ENCODE peak calls at places on chromosomes 2 and 18, in five cellular contexts. One of them, this sample, is unnamed.

GRCh38 chr18:14900435-14900834 is 152.5 kb downstream of the ANKRD30B start:
- DNase-seq in stimulated activated CD8-positive, alpha-beta memory T cell treated with anti-CD3 and anti-CD28 coated beads, Interleukin-15, amount 100 ng/mL, for 24 hours: no peak
- DNase-seq in SJSA1: no peak
- DNase-seq in EL: no peak
- DNase-seq in activated CD4-positive, alpha-beta T cell treated with anti-CD3 and anti-CD28 coated beads, Interleukin-2, amount 10 ng/mL, durations not matched to agents 7 days and 5 days: no peak
- DNase-seq in this sample: no peak

GRCh38 chr2:133884739-133885381 is 316.6 kb upstream of the NCKAP5 start:
- DNase-seq in SJSA1: no peak
- DNase-seq in EL: peak; percentile 12
- DNase-seq in stimulated activated CD8-positive, alpha-beta memory T cell treated with anti-CD3 and anti-CD28 coated beads, Interleukin-15, amount 100 ng/mL, for 24 hours: no peak
- DNase-seq in activated CD4-positive, alpha-beta T cell treated with anti-CD3 and anti-CD28 coated beads, Interleukin-2, amount 10 ng/mL, durations not matched to agents 7 days and 5 days: no peak
- DNase-seq in this sample: no peak

GRCh38 chr2:86633094-86633740 is 9.6 kb upstream of the RNF103 start:
- DNase-seq in stimulated activated CD8-positive, alpha-beta memory T cell treated with anti-CD3 and anti-CD28 coated beads, Interleukin-15, amount 100 ng/mL, for 24 hours: no peak
- DNase-seq in activated CD4-positive, alpha-beta T cell treated with anti-CD3 and anti-CD28 coated beads, Interleukin-2, amount 10 ng/mL, durations not matched to agents 7 days and 5 days: no peak
- DNase-seq in EL: no peak
- DNase-seq in SJSA1: no peak
- DNase-seq in this sample: no peak

GRCh38 chr2:231410293-231411004 is 14.9 kb downstream of the B3GNT7 start:
- DNase-seq in SJSA1: no peak
- DNase-seq in EL: no peak
- DNase-seq in activated CD4-positive, alpha-beta T cell treated with anti-CD3 and anti-CD28 coated beads, Interleukin-2, amount 10 ng/mL, durations not matched to agents 7 days and 5 days: no peak
- DNase-seq in stimulated activated CD8-positive, alpha-beta memory T cell treated with anti-CD3 and anti-CD28 coated beads, Interleukin-15, amount 100 ng/mL, for 24 hours: no peak
- DNase-seq in this sample: no peak

GRCh38 chr2:12287220-12287751 is 429.4 kb upstream of the TRIB2 start:
- DNase-seq in SJSA1: no peak
- DNase-seq in activated CD4-positive, alpha-beta T cell treated with anti-CD3 and anti-CD28 coated beads, Interleukin-2, amount 10 ng/mL, durations not matched to agents 7 days and 5 days: no peak
- DNase-seq in EL: peak; percentile 44
- DNase-seq in stimulated activated CD8-positive, alpha-beta memory T cell treated with anti-CD3 and anti-CD28 coated beads, Interleukin-15, amount 100 ng/mL, for 24 hours: no peak
- DNase-seq in this sample: peak; percentile 31

GRCh38 chr2:183807870-183808269 is 683.6 kb downstream of the NUP35 start:
- DNase-seq in activated CD4-positive, alpha-beta T cell treated with anti-CD3 and anti-CD28 coated beads, Interleukin-2, amount 10 ng/mL, durations not matched to agents 7 days and 5 days: no peak
- DNase-seq in stimulated activated CD8-positive, alpha-beta memory T cell treated with anti-CD3 and anti-CD28 coated beads, Interleukin-15, amount 100 ng/mL, for 24 hours: no peak
- DNase-seq in EL: no peak
- DNase-seq in SJSA1: no peak
- DNase-seq in this sample: no peak

GRCh38 chr18:36814994-36815393 is 13.8 kb downstream of the TPGS2 start:
- DNase-seq in stimulated activated CD8-positive, alpha-beta memory T cell treated with anti-CD3 and anti-CD28 coated beads, Interleukin-15, amount 100 ng/mL, for 24 hours: no peak
- DNase-seq in EL: no peak
- DNase-seq in activated CD4-positive, alpha-beta T cell treated with anti-CD3 and anti-CD28 coated beads, Interleukin-2, amount 10 ng/mL, durations not matched to agents 7 days and 5 days: no peak
- DNase-seq in SJSA1: no peak
- DNase-seq in this sample: no peak

GRCh38 chr2:383888-384287 is 96.0 kb upstream of the ALKAL2 start:
- DNase-seq in EL: no peak
- DNase-seq in activated CD4-positive, alpha-beta T cell treated with anti-CD3 and anti-CD28 coated beads, Interleukin-2, amount 10 ng/mL, durations not matched to agents 7 days and 5 days: no peak
- DNase-seq in stimulated activated CD8-positive, alpha-beta memory T cell treated with anti-CD3 and anti-CD28 coated beads, Interleukin-15, amount 100 ng/mL, for 24 hours: no peak
- DNase-seq in SJSA1: no peak
- DNase-seq in this sample: no peak

GRCh38 chr2:169073972-169074751 is 4.8 kb downstream of the DHRS9 start:
- DNase-seq in activated CD4-positive, alpha-beta T cell treated with anti-CD3 and anti-CD28 coated beads, Interleukin-2, amount 10 ng/mL, durations not matched to agents 7 days and 5 days: no peak
- DNase-seq in SJSA1: no peak
- DNase-seq in stimulated activated CD8-positive, alpha-beta memory T cell treated with anti-CD3 and anti-CD28 coated beads, Interleukin-15, amount 100 ng/mL, for 24 hours: no peak
- DNase-seq in EL: no peak
- DNase-seq in this sample: no peak

GRCh38 chr2:72562451-72563153 is 263.2 kb downstream of the EXOC6B start:
- DNase-seq in EL: peak; percentile 47
- DNase-seq in activated CD4-positive, alpha-beta T cell treated with anti-CD3 and anti-CD28 coated beads, Interleukin-2, amount 10 ng/mL, durations not matched to agents 7 days and 5 days: no peak
- DNase-seq in stimulated activated CD8-positive, alpha-beta memory T cell treated with anti-CD3 and anti-CD28 coated beads, Interleukin-15, amount 100 ng/mL, for 24 hours: no peak
- DNase-seq in SJSA1: no peak
- DNase-seq in this sample: peak; percentile 39